ENCODE peak calls at places on chromosomes 12 and 14, in four cellular contexts. One of them, this sample, is unnamed.

GRCh38 chr14:63632932-63633514 is 8.6 kb downstream of the WDR89 start:
- DNase-seq in HepG2: peak
- DNase-seq in H1: no peak
- DNase-seq in GM12878: no peak
- DNase-seq in this sample: no peak

GRCh38 chr14:55794655-55795583 is 214.9 kb downstream of the KTN1 start:
- DNase-seq in HepG2: no peak
- DNase-seq in H1: no peak
- DNase-seq in GM12878: no peak
- DNase-seq in this sample: no peak

GRCh38 chr14:21149641-21150367 is 6.1 kb downstream of the OR5AU1 start:
- DNase-seq in HepG2: no peak
- DNase-seq in H1: no peak
- DNase-seq in GM12878: no peak
- DNase-seq in this sample: no peak

GRCh38 chr12:49874142-49874897 is 29.4 kb downstream of the FAIM2 start:
- DNase-seq in HepG2: no peak
- DNase-seq in H1: no peak
- DNase-seq in GM12878: no peak
- DNase-seq in this sample: no peak

GRCh38 chr12:18700254-18700653 is 37.6 kb downstream of the PLCZ1 start:
- DNase-seq in HepG2: no peak
- DNase-seq in H1: no peak
- DNase-seq in GM12878: no peak
- DNase-seq in this sample: peak

GRCh38 chr12:124510301-124510970 is 57.0 kb downstream of the NCOR2 start:
- DNase-seq in HepG2: peak
- DNase-seq in H1: no peak
- DNase-seq in GM12878: no peak
- DNase-seq in this sample: no peak

GRCh38 chr14:68730367-68730766 is 62.5 kb downstream of the ZFP36L1 start:
- DNase-seq in HepG2: no peak
- DNase-seq in H1: no peak
- DNase-seq in GM12878: no peak
- DNase-seq in this sample: no peak

GRCh38 chr12:70002097-70002911 is 177.3 kb downstream of the MYRFL start:
- DNase-seq in HepG2: no peak
- DNase-seq in H1: no peak
- DNase-seq in GM12878: no peak
- DNase-seq in this sample: no peak

GRCh38 chr14:92655372-92655771 is 93.1 kb downstream of the LGMN start:
- DNase-seq in HepG2: no peak
- DNase-seq in H1: no peak
- DNase-seq in GM12878: no peak
- DNase-seq in this sample: no peak

GRCh38 chr14:66330916-66331315 is 155.3 kb upstream of the CCDC196 start:
- DNase-seq in HepG2: no peak
- DNase-seq in H1: no peak
- DNase-seq in GM12878: no peak
- DNase-seq in this sample: no peak

GRCh38 chr12:27779416-27779815 is 617 bp upstream of the KLHL42 start:
- DNase-seq in HepG2: peak
- DNase-seq in H1: no peak
- DNase-seq in GM12878: no peak
- DNase-seq in this sample: peak

GRCh38 chr12:46661161-46661845 is 164.5 kb downstream of the SLC38A4 start:
- DNase-seq in HepG2: peak
- DNase-seq in H1: no peak
- DNase-seq in GM12878: peak
- DNase-seq in this sample: peak

GRCh38 chr14:59435987-59436386 is 29.2 kb downstream of the GPR135 start:
- DNase-seq in HepG2: no peak
- DNase-seq in H1: no peak
- DNase-seq in GM12878: no peak
- DNase-seq in this sample: no peak

GRCh38 chr14:51942971-51943370 is 46.4 kb upstream of the RTRAF start:
- DNase-seq in HepG2: no peak
- DNase-seq in H1: no peak
- DNase-seq in GM12878: no peak
- DNase-seq in this sample: no peak

GRCh38 chr14:51939727-51940126 is 49.6 kb upstream of the RTRAF start:
- DNase-seq in HepG2: no peak
- DNase-seq in H1: no peak
- DNase-seq in GM12878: peak
- DNase-seq in this sample: no peak

GRCh38 chr14:51938137-51938536 is 51.2 kb upstream of the RTRAF start:
- DNase-seq in HepG2: no peak
- DNase-seq in H1: no peak
- DNase-seq in GM12878: no peak
- DNase-seq in this sample: no peak

DNA sequence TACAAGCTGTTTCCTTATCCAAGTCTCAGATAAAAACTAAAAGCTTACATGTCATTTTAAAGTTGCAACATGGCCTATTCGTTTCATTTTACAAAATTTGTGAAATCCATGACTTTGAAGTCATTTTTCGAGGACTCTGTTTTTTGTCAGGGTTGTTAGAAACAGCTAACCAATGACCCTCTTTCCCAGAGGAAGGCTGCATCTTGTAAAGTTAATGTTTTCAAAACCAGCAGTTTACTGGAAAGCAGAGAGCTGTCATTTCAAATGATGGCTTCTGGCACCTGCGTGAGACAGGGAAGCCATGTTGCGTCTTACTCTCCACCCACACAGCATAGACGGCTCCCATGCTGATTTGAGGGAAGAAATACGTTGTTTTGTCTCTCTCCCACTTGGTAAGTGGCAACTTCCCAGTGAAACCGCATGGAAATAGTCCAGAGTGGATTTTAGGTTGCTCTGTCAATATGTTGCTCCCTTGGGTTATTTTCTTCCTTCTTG is 50.1 kb upstream of the RTRAF start:
- DNase-seq in HepG2: no peak
- DNase-seq in H1: no peak
- DNase-seq in GM12878: no peak
- DNase-seq in this sample: no peak
- H3K4me3 ChIP-seq in HepG2: no peak
- H3K4me3 ChIP-seq in H1: no peak
- H3K4me3 ChIP-seq in GM12878: no peak
- H3K4me3 ChIP-seq in this sample: no peak

GRCh38 chr12:122123761-122124145 is 45.2 kb downstream of the MLXIP start:
- DNase-seq in HepG2: no peak
- DNase-seq in H1: no peak
- DNase-seq in GM12878: no peak
- DNase-seq in this sample: no peak

GRCh38 chr12:122124370-122124769 is 45.8 kb downstream of the MLXIP start:
- DNase-seq in HepG2: no peak
- DNase-seq in H1: no peak
- DNase-seq in GM12878: no peak
- DNase-seq in this sample: no peak

GRCh38 chr12:122125452-122126341 is 47.1 kb downstream of the MLXIP start:
- DNase-seq in HepG2: no peak
- DNase-seq in H1: no peak
- DNase-seq in GM12878: no peak
- DNase-seq in this sample: no peak

GRCh38 chr12:122121341-122122192 is 43.0 kb downstream of the MLXIP start:
- DNase-seq in HepG2: no peak
- DNase-seq in H1: no peak
- DNase-seq in GM12878: no peak
- DNase-seq in this sample: no peak

DNA sequence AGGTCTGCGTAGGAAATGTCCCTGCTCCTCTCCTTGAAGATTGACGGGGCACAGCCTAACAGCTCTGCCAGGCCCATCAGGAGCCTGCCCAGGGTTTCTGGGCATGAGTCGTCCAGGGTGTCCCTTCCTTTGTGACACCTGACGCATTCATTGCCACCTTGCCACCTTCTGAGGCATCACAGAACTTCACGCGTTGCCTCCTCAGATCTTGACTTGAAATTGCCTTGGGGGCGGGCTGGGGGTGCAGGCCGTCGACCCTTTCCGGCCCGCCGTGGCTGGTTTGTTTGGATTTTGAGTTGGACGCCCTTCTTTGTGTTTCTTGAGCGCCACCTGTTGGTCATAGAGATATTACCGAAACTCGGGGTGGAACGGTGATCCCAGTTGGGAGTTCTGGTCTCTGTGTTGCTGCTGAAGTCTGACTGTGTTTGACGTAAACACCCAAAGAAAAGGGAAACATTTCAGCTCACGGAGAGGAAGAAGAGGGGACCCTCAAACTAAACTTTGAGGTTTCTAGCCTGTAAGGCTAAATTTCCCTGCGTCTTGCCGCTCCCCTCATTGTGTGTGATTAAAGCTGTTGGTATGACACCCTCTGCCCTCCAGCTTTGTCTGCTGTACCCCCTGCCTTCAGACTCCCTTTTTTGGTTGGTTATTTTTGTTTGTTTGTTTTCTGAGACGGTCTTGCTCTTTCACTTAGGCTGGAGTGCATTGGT is 44.6 kb downstream of the MLXIP start:
- DNase-seq in HepG2: peak
- DNase-seq in H1: no peak
- DNase-seq in GM12878: no peak
- DNase-seq in this sample: peak
- TF ChIP-seq SUZ12 in HepG2: no peak
- TF ChIP-seq SUZ12 in H1: no peak
- TF ChIP-seq SUZ12 in GM12878: no peak
- TF ChIP-seq SUZ12 in this sample: no peak

GRCh38 chr14:100018482-100018881 is 46.7 kb upstream of the EVL start:
- DNase-seq in HepG2: peak
- DNase-seq in H1: no peak
- DNase-seq in GM12878: no peak
- DNase-seq in this sample: no peak

GRCh38 chr14:100020623-100021022 is 44.6 kb upstream of the EVL start:
- DNase-seq in HepG2: peak
- DNase-seq in H1: no peak
- DNase-seq in GM12878: no peak
- DNase-seq in this sample: no peak

GRCh38 chr14:100018054-100018453 is 47.2 kb upstream of the EVL start:
- DNase-seq in HepG2: no peak
- DNase-seq in H1: no peak
- DNase-seq in GM12878: no peak
- DNase-seq in this sample: no peak

GRCh38 chr14:100017578-100017977 is 47.6 kb upstream of the EVL start:
- DNase-seq in HepG2: no peak
- DNase-seq in H1: no peak
- DNase-seq in GM12878: no peak
- DNase-seq in this sample: no peak

DNA sequence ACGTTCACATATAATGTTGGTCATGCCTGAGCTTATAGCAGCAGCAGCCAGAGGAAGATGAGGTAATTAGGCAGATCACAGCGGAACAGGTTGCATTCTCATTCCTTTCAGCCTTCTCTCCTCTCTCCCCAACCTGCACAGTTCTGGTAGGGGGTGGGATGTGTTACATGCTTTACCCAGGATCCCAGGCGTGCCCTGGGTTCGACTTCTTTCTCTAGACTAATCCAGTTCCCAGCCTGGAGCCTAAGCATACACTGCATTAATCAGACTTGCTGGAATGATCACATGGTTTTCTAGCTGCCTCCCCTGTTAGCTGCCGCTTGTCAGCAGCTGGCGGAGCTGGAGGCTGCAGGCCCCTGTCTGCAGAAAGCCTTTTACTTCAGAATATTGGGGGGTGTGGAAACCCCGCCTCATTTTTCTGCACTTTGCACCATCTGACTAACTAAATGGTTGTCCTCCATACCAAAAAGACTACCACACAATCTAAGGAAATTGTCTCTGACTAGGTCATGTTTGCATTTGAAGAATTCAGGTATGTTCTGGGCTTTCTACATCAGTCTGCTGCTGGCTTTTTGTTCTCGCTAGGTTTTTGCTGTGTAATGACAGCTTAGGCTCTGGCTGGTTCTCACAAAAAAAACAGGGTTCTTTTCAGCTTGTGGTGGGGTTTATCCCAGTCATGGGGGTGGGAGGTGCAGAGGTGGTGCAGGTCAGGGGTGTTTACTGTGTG is 45.9 kb upstream of the EVL start:
- DNase-seq in HepG2: peak
- DNase-seq in H1: no peak
- DNase-seq in GM12878: no peak
- DNase-seq in this sample: no peak
- H3K4me3 ChIP-seq in HepG2: peak
- H3K4me3 ChIP-seq in H1: no peak
- H3K4me3 ChIP-seq in GM12878: no peak
- H3K4me3 ChIP-seq in this sample: no peak

GRCh38 chr12:130064999-130065398 is 97.3 kb upstream of the FZD10 start:
- DNase-seq in HepG2: no peak
- DNase-seq in H1: no peak
- DNase-seq in GM12878: no peak
- DNase-seq in this sample: no peak
- TF ChIP-seq SUZ12 in HepG2: no peak
- TF ChIP-seq SUZ12 in H1: no peak
- TF ChIP-seq SUZ12 in GM12878: no peak
- TF ChIP-seq SUZ12 in this sample: no peak

GRCh38 chr12:53074290-53074998 is 4.7 kb downstream of the SPRYD3 start:
- DNase-seq in HepG2: no peak
- DNase-seq in H1: no peak
- DNase-seq in GM12878: no peak
- DNase-seq in this sample: no peak

GRCh38 chr12:53069621-53070410 is 9.4 kb downstream of the SPRYD3 start:
- DNase-seq in HepG2: no peak
- DNase-seq in H1: no peak
- DNase-seq in GM12878: no peak
- DNase-seq in this sample: no peak

GRCh38 chr12:53070901-53071492 is 8.2 kb downstream of the SPRYD3 start:
- DNase-seq in HepG2: no peak
- DNase-seq in H1: no peak
- DNase-seq in GM12878: no peak
- DNase-seq in this sample: no peak

GRCh38 chr12:53073881-53074280 is 5.3 kb downstream of the SPRYD3 start:
- DNase-seq in HepG2: no peak
- DNase-seq in H1: no peak
- DNase-seq in GM12878: no peak
- DNase-seq in this sample: no peak

GRCh38 chr12:53071591-53072551 is 7.3 kb downstream of the SPRYD3 start:
- DNase-seq in HepG2: no peak
- DNase-seq in H1: no peak
- DNase-seq in GM12878: no peak
- DNase-seq in this sample: no peak
- H3K4me3 ChIP-seq in HepG2: no peak
- H3K4me3 ChIP-seq in H1: no peak
- H3K4me3 ChIP-seq in GM12878: no peak
- H3K4me3 ChIP-seq in this sample: no peak

GRCh38 chr14:105143451-105144230 is 24.9 kb downstream of the JAG2 start:
- DNase-seq in HepG2: no peak
- DNase-seq in H1: no peak
- DNase-seq in GM12878: no peak
- DNase-seq in this sample: no peak
- TF ChIP-seq SUZ12 in HepG2: no peak
- TF ChIP-seq SUZ12 in H1: no peak
- TF ChIP-seq SUZ12 in GM12878: no peak
- TF ChIP-seq SUZ12 in this sample: no peak

This sample was measured in NT2/D1.